ENCODE peak calls at places on chromosome 14, in nine cellular contexts. R, N, I, H, W, D, U, Q and O are unnamed samples.

GRCh38 chr14:93903342-93904184 is 23.6 kb upstream of the FAM181A start:
- DNase-seq in R (no peak), N (no peak), I (no peak), H (peak; percentile 3), W (no peak), D (no peak), U (no peak), Q (no peak), O (no peak)

GRCh38 chr14:64092940-64093339 is 201.2 kb downstream of the ESR2 start:
- DNase-seq in R (no peak), N (no peak), I (no peak), H (no peak), W (no peak), D (no peak), U (no peak), Q (no peak), O (no peak)

GRCh38 chr14:96410119-96410518 is 18.2 kb downstream of the AK7 start:
- DNase-seq in R (no peak), N (no peak), I (no peak), H (no peak), W (no peak), D (no peak), U (no peak), Q (no peak), O (no peak)

GRCh38 chr14:22812744-22813143 is 2.5 kb downstream of the SLC7A7 start:
- DNase-seq in R (no peak), N (no peak), I (no peak), H (no peak), W (no peak), D (no peak), U (no peak), Q (no peak), O (no peak)

GRCh38 chr14:54350196-54350595 is 46.6 kb upstream of the CDKN3 start:
- DNase-seq in R (no peak), N (no peak), I (peak; percentile 55), H (no peak), W (no peak), D (no peak), U (no peak), Q (no peak), O (no peak)

GRCh38 chr14:63891148-63891964 is 38.6 kb downstream of the SYNE2 start:
- DNase-seq in R (no peak), N (no peak), I (no peak), H (no peak), W (no peak), D (no peak), U (no peak), Q (no peak), O (no peak)

GRCh38 chr14:104398656-104399055 is 180.9 kb upstream of the C14orf180 start:
- DNase-seq in R (no peak), N (no peak), I (no peak), H (no peak), W (no peak), D (no peak), U (no peak), Q (no peak), O (no peak)

GRCh38 chr14:95097385-95097784 is 59.9 kb downstream of the DICER1 start:
- DNase-seq in R (no peak), N (peak; percentile 38), I (no peak), H (no peak), W (no peak), D (no peak), U (no peak), Q (peak; percentile 10), O (no peak)

GRCh38 chr14:104676130-104676693 is 13.2 kb upstream of the INF2 start:
- DNase-seq in R (no peak), N (no peak), I (no peak), H (no peak), W (no peak), D (no peak), U (no peak), Q (no peak), O (no peak)

GRCh38 chr14:23883684-23884540 is 69.7 kb upstream of the DHRS4 start:
- DNase-seq in R (no peak), N (no peak), I (no peak), H (no peak), W (no peak), D (no peak), U (no peak), Q (no peak), O (no peak)

GRCh38 chr14:34997762-34998161 is 15.0 kb downstream of the SRP54 start:
- DNase-seq in R (no peak), N (no peak), I (no peak), H (no peak), W (peak; percentile 38), D (no peak), U (no peak), Q (no peak), O (no peak)

GRCh38 chr14:68680541-68681051 is 112.3 kb downstream of the ZFP36L1 start:
- DNase-seq in R (no peak), N (peak; percentile 75), I (peak; percentile 85), H (no peak), W (no peak), D (no peak), U (no peak), Q (no peak), O (no peak)

GRCh38 chr14:96145116-96145864 is 59.3 kb upstream of the BDKRB2 start:
- DNase-seq in R (no peak), N (peak; percentile 51), I (peak; percentile 78), H (no peak), W (no peak), D (peak; percentile 65), U (peak; percentile 41), Q (peak; percentile 70), O (peak; percentile 60)

GRCh38 chr14:75445958-75446357 is 18.1 kb downstream of the JDP2 start:
- DNase-seq in R (no peak), N (no peak), I (peak; percentile 61), H (no peak), W (no peak), D (no peak), U (no peak), Q (no peak), O (no peak)

GRCh38 chr14:28820677-28821076 is 54.1 kb downstream of the FOXG1 start:
- DNase-seq in R (no peak), N (no peak), I (no peak), H (no peak), W (no peak), D (no peak), U (no peak), Q (no peak), O (no peak)

GRCh38 chr14:72741836-72742681 is 151.8 kb downstream of the DPF3 start:
- DNase-seq in R (no peak), N (no peak), I (no peak), H (no peak), W (no peak), D (no peak), U (no peak), Q (no peak), O (peak; percentile 71)

GRCh38 chr14:24392327-24393098 is 6.3 kb upstream of the NYNRIN start:
- DNase-seq in R (no peak), N (peak; percentile 79), I (peak; percentile 63), H (peak; percentile 43), W (no peak), D (no peak), U (peak; percentile 46), Q (peak; percentile 45), O (peak; percentile 71)

GRCh38 chr14:100790785-100791667 is 34.9 kb upstream of the MEG3 start:
- DNase-seq in R (no peak), N (no peak), I (peak; percentile 48), H (no peak), W (no peak), D (peak; percentile 14), U (peak; percentile 54), Q (no peak), O (no peak)

GRCh38 chr14:73811164-73811503 is 40.5 kb upstream of the PTGR2 start:
- DNase-seq in R (no peak), N (no peak), I (no peak), H (no peak), W (no peak), D (no peak), U (no peak), Q (no peak), O (no peak)

GRCh38 chr14:98633380-98633779 is 638.6 kb downstream of the BCL11B start:
- DNase-seq in R (no peak), N (no peak), I (no peak), H (no peak), W (peak; percentile 81), D (no peak), U (peak; percentile 70), Q (no peak), O (no peak)

GRCh38 chr14:103329421-103330347 is 4.4 kb upstream of the EIF5 start:
- DNase-seq in R (no peak), N (peak; percentile 73), I (peak; percentile 66), H (no peak), W (peak; percentile 36), D (no peak), U (peak; percentile 37), Q (no peak), O (peak; percentile 73)

GRCh38 chr14:96261772-96262485 is 5.9 kb downstream of the BDKRB1 start:
- DNase-seq in R (no peak), N (no peak), I (no peak), H (no peak), W (no peak), D (no peak), U (no peak), Q (no peak), O (no peak)

GRCh38 chr14:80310950-80311349 is 99.6 kb upstream of the DIO2 start:
- DNase-seq in R (no peak), N (peak; percentile 83), I (peak; percentile 61), H (peak; percentile 17), W (no peak), D (no peak), U (peak; percentile 40), Q (no peak), O (no peak)

GRCh38 chr14:101120636-101121398 is 217.3 kb upstream of the RTL1 start:
- DNase-seq in R (peak; percentile 21), N (no peak), I (no peak), H (no peak), W (peak; percentile 15), D (no peak), U (peak; percentile 57), Q (no peak), O (no peak)

GRCh38 chr14:99724939-99725773 is 41.1 kb downstream of the CYP46A1 start:
- DNase-seq in R (no peak), N (no peak), I (no peak), H (no peak), W (no peak), D (no peak), U (no peak), Q (no peak), O (no peak)

GRCh38 chr14:69056389-69056788 is 77.3 kb upstream of the ACTN1 start:
- DNase-seq in R (no peak), N (no peak), I (peak; percentile 47), H (peak; percentile 27), W (peak; percentile 38), D (no peak), U (no peak), Q (no peak), O (no peak)

GRCh38 chr14:55117816-55118441 is 11.1 kb upstream of the LGALS3 start:
- DNase-seq in R (no peak), N (peak; percentile 78), I (peak; percentile 35), H (peak; percentile 87), W (no peak), D (no peak), U (no peak), Q (no peak), O (no peak)

GRCh38 chr14:67418368-67419174 is 6.6 kb upstream of the PLEK2 start:
- DNase-seq in R (no peak), N (peak; percentile 15), I (no peak), H (peak; percentile 26), W (no peak), D (no peak), U (peak; percentile 80), Q (no peak), O (peak; percentile 60)

GRCh38 chr14:99225804-99226203 is 46.2 kb downstream of the BCL11B start:
- DNase-seq in R (no peak), N (no peak), I (no peak), H (no peak), W (no peak), D (no peak), U (no peak), Q (no peak), O (no peak)

GRCh38 chr14:52703225-52703624 is 3.8 kb upstream of the PSMC6 start:
- DNase-seq in R (no peak), N (peak; percentile 98), I (peak; percentile 98), H (peak; percentile 52), W (no peak), D (peak; percentile 90), U (peak; percentile 82), Q (peak; percentile 93), O (peak; percentile 87)

GRCh38 chr14:35247777-35248475 is 44.3 kb upstream of the PSMA6 start:
- DNase-seq in R (no peak), N (no peak), I (peak; percentile 55), H (no peak), W (no peak), D (no peak), U (no peak), Q (no peak), O (peak; percentile 63)